ENCODE peak calls at places on chromosomes 7 and 10, in five cellular contexts. W is substantia nigra; N is dermis microvascular lymphatic vessel endothelial cell; K is iPS DF 19.7; C is stimulated activated CD8-positive, alpha-beta memory T cell treated with anti-CD3 and anti-CD28 coated beads, Interleukin-2, amount 100 ng/mL, for 48 hours. X is an unnamed sample.

GRCh38 chr10:78301481-78301880 is 267.8 kb downstream of the RPS24 start:
- DNase-seq in W (no peak), N (no peak), K (no peak), C (no peak), X (no peak)

GRCh38 chr10:78532480-78533046 is 498.9 kb downstream of the RPS24 start:
- DNase-seq in W (no peak), N (no peak), K (no peak), C (no peak), X (no peak)

GRCh38 chr10:15245530-15245929 is 77.0 kb upstream of the NMT2 start:
- DNase-seq in W (no peak), N (peak; percentile 46), K (no peak), C (no peak), X (no peak)

GRCh38 chr7:155449008-155449879 is 8.7 kb upstream of the EN2 start:
- DNase-seq in W (no peak), N (no peak), K (no peak), C (no peak), X (no peak)

GRCh38 chr10:27893320-27894014 is 105.4 kb downstream of the ODAD2 start:
- DNase-seq in W (no peak), N (peak; percentile 80), K (no peak), C (no peak), X (no peak)

GRCh38 chr10:131901181-131901829 is 497 bp downstream of the PPP2R2D start:
- DNase-seq in W (peak; percentile 51), N (peak; percentile 43), K (no peak), C (peak; percentile 23), X (no peak)

GRCh38 chr10:51667992-51668689 is 31.3 kb downstream of the CSTF2T start:
- DNase-seq in W (no peak), N (no peak), K (no peak), C (no peak), X (no peak)

GRCh38 chr10:30151581-30152389 is 92.4 kb upstream of the JCAD start:
- DNase-seq in W (no peak), N (peak; percentile 78), K (no peak), C (no peak), X (no peak)

GRCh38 chr10:61115874-61116273 is 171.9 kb upstream of the RHOBTB1 start:
- DNase-seq in W (no peak), N (no peak), K (no peak), C (no peak), X (no peak)

GRCh38 chr7:37352974-37353948 is 95.4 kb downstream of the ELMO1 start:
- DNase-seq in W (no peak), N (peak; percentile 23), K (no peak), C (no peak), X (no peak)

X was measured in smooth muscle cell of the brain vasculature.